ENCODE peak calls at places on chromosomes 1 and 21, in five cellular contexts. One of them, this sample, is unnamed.

GRCh38 chr1:55506686-55507577 is 291.8 kb upstream of the USP24 start:
- DNase-seq in NCI-H460: no peak
- DNase-seq in activated gamma-delta T cell treated with Interleukin-2 at 50 U/mL for 16 hours: no peak
- DNase-seq in heart left ventricle: no peak
- DNase-seq in naive thymus-derived CD8-positive, alpha-beta T cell: no peak
- DNase-seq in this sample: no peak

GRCh38 chr1:23651069-23651808 is 40.4 kb upstream of the RPL11 start:
- DNase-seq in NCI-H460: peak
- DNase-seq in activated gamma-delta T cell treated with Interleukin-2 at 50 U/mL for 16 hours: no peak
- DNase-seq in heart left ventricle: peak
- DNase-seq in naive thymus-derived CD8-positive, alpha-beta T cell: no peak
- DNase-seq in this sample: no peak

GRCh38 chr1:24481098-24481497 is 21.5 kb upstream of the RCAN3 start:
- DNase-seq in NCI-H460: no peak
- DNase-seq in activated gamma-delta T cell treated with Interleukin-2 at 50 U/mL for 16 hours: peak
- DNase-seq in heart left ventricle: no peak
- DNase-seq in naive thymus-derived CD8-positive, alpha-beta T cell: peak
- DNase-seq in this sample: no peak

GRCh38 chr1:18957136-18957521 is 653 bp upstream of the IFFO2 start:
- DNase-seq in NCI-H460: no peak
- DNase-seq in activated gamma-delta T cell treated with Interleukin-2 at 50 U/mL for 16 hours: no peak
- DNase-seq in heart left ventricle: no peak
- DNase-seq in naive thymus-derived CD8-positive, alpha-beta T cell: peak
- DNase-seq in this sample: no peak

GRCh38 chr1:81305997-81306452 is 494.7 kb upstream of the ADGRL2 start:
- DNase-seq in NCI-H460: peak
- DNase-seq in activated gamma-delta T cell treated with Interleukin-2 at 50 U/mL for 16 hours: no peak
- DNase-seq in heart left ventricle: peak
- DNase-seq in naive thymus-derived CD8-positive, alpha-beta T cell: no peak
- DNase-seq in this sample: peak

GRCh38 chr1:93061895-93062792 is 16.9 kb upstream of the MTF2 start:
- DNase-seq in NCI-H460: peak
- DNase-seq in activated gamma-delta T cell treated with Interleukin-2 at 50 U/mL for 16 hours: peak
- DNase-seq in heart left ventricle: no peak
- DNase-seq in naive thymus-derived CD8-positive, alpha-beta T cell: no peak
- DNase-seq in this sample: no peak

GRCh38 chr21:46061063-46061462 is 36.8 kb upstream of the COL6A2 start:
- DNase-seq in NCI-H460: no peak
- DNase-seq in activated gamma-delta T cell treated with Interleukin-2 at 50 U/mL for 16 hours: no peak
- DNase-seq in heart left ventricle: no peak
- DNase-seq in naive thymus-derived CD8-positive, alpha-beta T cell: no peak
- DNase-seq in this sample: no peak

GRCh38 chr21:28442624-28443023 is 550.1 kb downstream of the LTN1 start:
- DNase-seq in NCI-H460: peak
- DNase-seq in activated gamma-delta T cell treated with Interleukin-2 at 50 U/mL for 16 hours: no peak
- DNase-seq in heart left ventricle: no peak
- DNase-seq in naive thymus-derived CD8-positive, alpha-beta T cell: no peak
- DNase-seq in this sample: peak

GRCh38 chr1:156845055-156845952 is 13.6 kb downstream of the INSRR start:
- DNase-seq in NCI-H460: no peak
- DNase-seq in activated gamma-delta T cell treated with Interleukin-2 at 50 U/mL for 16 hours: peak
- DNase-seq in heart left ventricle: no peak
- DNase-seq in naive thymus-derived CD8-positive, alpha-beta T cell: peak
- DNase-seq in this sample: no peak

GRCh38 chr21:39312112-39313041 is 1.1 kb downstream of the BRWD1 start:
- DNase-seq in NCI-H460: peak
- DNase-seq in activated gamma-delta T cell treated with Interleukin-2 at 50 U/mL for 16 hours: peak
- DNase-seq in heart left ventricle: peak
- DNase-seq in naive thymus-derived CD8-positive, alpha-beta T cell: peak
- DNase-seq in this sample: peak

GRCh38 chr1:15820478-15820877 is 13.0 kb upstream of the UQCRHL start:
- DNase-seq in NCI-H460: no peak
- DNase-seq in activated gamma-delta T cell treated with Interleukin-2 at 50 U/mL for 16 hours: no peak
- DNase-seq in heart left ventricle: no peak
- DNase-seq in naive thymus-derived CD8-positive, alpha-beta T cell: no peak
- DNase-seq in this sample: no peak

GRCh38 chr21:25350056-25350455 is 257.2 kb downstream of the MRPL39 start:
- DNase-seq in NCI-H460: no peak
- DNase-seq in activated gamma-delta T cell treated with Interleukin-2 at 50 U/mL for 16 hours: no peak
- DNase-seq in heart left ventricle: no peak
- DNase-seq in naive thymus-derived CD8-positive, alpha-beta T cell: no peak
- DNase-seq in this sample: no peak

GRCh38 chr1:48859429-48859828 is 82.7 kb upstream of the BEND5 start:
- DNase-seq in NCI-H460: no peak
- DNase-seq in activated gamma-delta T cell treated with Interleukin-2 at 50 U/mL for 16 hours: no peak
- DNase-seq in heart left ventricle: no peak
- DNase-seq in naive thymus-derived CD8-positive, alpha-beta T cell: no peak
- DNase-seq in this sample: no peak

GRCh38 chr1:234865171-234866006 is 255.4 kb upstream of the IRF2BP2 start:
- DNase-seq in NCI-H460: no peak
- DNase-seq in activated gamma-delta T cell treated with Interleukin-2 at 50 U/mL for 16 hours: no peak
- DNase-seq in heart left ventricle: no peak
- DNase-seq in naive thymus-derived CD8-positive, alpha-beta T cell: no peak
- DNase-seq in this sample: no peak

GRCh38 chr1:74505889-74506288 is 6.5 kb downstream of the LRRC53 start:
- DNase-seq in NCI-H460: no peak
- DNase-seq in activated gamma-delta T cell treated with Interleukin-2 at 50 U/mL for 16 hours: no peak
- DNase-seq in heart left ventricle: no peak
- DNase-seq in naive thymus-derived CD8-positive, alpha-beta T cell: no peak
- DNase-seq in this sample: no peak

GRCh38 chr21:17947546-17947945 is 128.4 kb upstream of the C21orf91 start:
- DNase-seq in NCI-H460: no peak
- DNase-seq in activated gamma-delta T cell treated with Interleukin-2 at 50 U/mL for 16 hours: no peak
- DNase-seq in heart left ventricle: no peak
- DNase-seq in naive thymus-derived CD8-positive, alpha-beta T cell: no peak
- DNase-seq in this sample: no peak

GRCh38 chr1:118636004-118636403 is 352.1 kb downstream of the TBX15 start:
- DNase-seq in NCI-H460: no peak
- DNase-seq in activated gamma-delta T cell treated with Interleukin-2 at 50 U/mL for 16 hours: no peak
- DNase-seq in heart left ventricle: no peak
- DNase-seq in naive thymus-derived CD8-positive, alpha-beta T cell: no peak
- DNase-seq in this sample: no peak

GRCh38 chr1:202164271-202165037 is 4.1 kb upstream of the PTPN7 start:
- DNase-seq in NCI-H460: no peak
- DNase-seq in activated gamma-delta T cell treated with Interleukin-2 at 50 U/mL for 16 hours: peak
- DNase-seq in heart left ventricle: no peak
- DNase-seq in naive thymus-derived CD8-positive, alpha-beta T cell: peak
- DNase-seq in this sample: no peak